ENCODE peak calls at places on chromosomes 7 and 10, in five cellular contexts. I is fibroblast of the conjunctiva, A is GM23248, K is iPS DF 19.7, X is SK-N-SH. V is an unnamed sample.

GRCh38 chr10:38054361-38054797 is 39.8 kb upstream of the ZNF37A start:
- DNase-seq in X (no peak), A (peak), I (peak), K (no peak), V (no peak)

GRCh38 chr10:12566161-12567115 is 217.1 kb downstream of the CAMK1D start:
- DNase-seq in A (peak), K (no peak), X (no peak), I (peak), V (no peak)

GRCh38 chr7:28926871-28927597 is 31.1 kb downstream of the TRIL start:
- DNase-seq in K (peak), A (peak), X (peak), I (peak), V (no peak)

GRCh38 chr10:118870467-118871243 is 115.9 kb upstream of the CACUL1 start:
- DNase-seq in I (peak), A (peak), K (peak), X (peak), V (no peak)

GRCh38 chr7:5702876-5703571 is 78.4 kb downstream of the RNF216 start:
- DNase-seq in X (no peak), K (no peak), A (peak), I (no peak), V (no peak)

GRCh38 chr7:45718464-45719330 is 144.5 kb downstream of the ADCY1 start:
- DNase-seq in A (no peak), X (no peak), K (no peak), I (no peak), V (no peak)

GRCh38 chr10:68135362-68135761 is 26.1 kb downstream of the MYPN start:
- DNase-seq in A (peak), X (no peak), I (peak), K (no peak), V (no peak)

GRCh38 chr7:32573110-32573687 is 77.9 kb downstream of the AVL9 start:
- DNase-seq in I (no peak), K (no peak), A (no peak), X (no peak), V (no peak)

GRCh38 chr10:132461103-132461682 is 64.2 kb downstream of the PWWP2B start:
- DNase-seq in A (no peak), X (no peak), I (no peak), K (no peak), V (no peak)

GRCh38 chr7:40584667-40585433 is 450.0 kb downstream of the SUGCT start:
- DNase-seq in K (no peak), I (no peak), A (peak), X (no peak), V (no peak)

GRCh38 chr7:89503281-89503680 is 651.0 kb upstream of the STEAP1 start:
- DNase-seq in K (no peak), A (no peak), X (no peak), I (no peak), V (no peak)

GRCh38 chr7:135337506-135337905 is 103.9 kb downstream of the STRA8 start:
- DNase-seq in A (no peak), I (no peak), X (no peak), K (no peak), V (no peak)

GRCh38 chr10:87089746-87090145 is 4.9 kb downstream of the GLUD1 start:
- DNase-seq in X (no peak), I (no peak), A (no peak), K (no peak), V (no peak)

GRCh38 chr10:90997670-90998069 is 76.8 kb upstream of the ANKRD1 start:
- DNase-seq in A (no peak), K (no peak), X (peak), I (no peak), V (no peak)

GRCh38 chr7:39526676-39527075 is 39.5 kb upstream of the YAE1 start:
- DNase-seq in X (no peak), I (no peak), K (no peak), A (no peak), V (no peak)

GRCh38 chr10:108249940-108250339 is 1085.4 kb upstream of the SORCS1 start:
- DNase-seq in A (no peak), I (no peak), X (no peak), K (no peak), V (no peak)

GRCh38 chr7:74371381-74372059 is 82.2 kb upstream of the GTF2IRD1 start:
- DNase-seq in X (no peak), K (no peak), I (no peak), A (no peak), V (no peak)

GRCh38 chr7:130491841-130492518 is at the start of gene MEST:
- DNase-seq in A (peak), I (no peak), K (no peak), X (peak), V (no peak)

GRCh38 chr10:70481831-70482530 is 3.4 kb downstream of the PALD1 start:
- DNase-seq in I (no peak), A (no peak), K (no peak), X (no peak), V (no peak)

GRCh38 chr7:128150223-128150622 is 90.9 kb upstream of the LEP start:
- DNase-seq in A (no peak), K (no peak), X (no peak), I (no peak), V (no peak)

GRCh38 chr10:77949167-77949566 is 22.6 kb upstream of the DLG5 start:
- DNase-seq in K (peak), A (peak), I (no peak), X (no peak), V (peak)

GRCh38 chr7:72152171-72153131 is 259.7 kb downstream of the CALN1 start:
- DNase-seq in X (no peak), A (no peak), K (no peak), I (no peak), V (no peak)

GRCh38 chr10:126229701-126230100 is 158.6 kb downstream of the ADAM12 start:
- DNase-seq in A (no peak), I (no peak), X (peak), K (no peak), V (no peak)

GRCh38 chr7:101690061-101690460 is 61.0 kb upstream of the MYL10 start:
- DNase-seq in I (no peak), X (no peak), K (no peak), A (peak), V (no peak)

GRCh38 chr7:142557971-142558582 is 191.2 kb upstream of the PRSS1 start:
- DNase-seq in X (peak), K (no peak), A (peak), I (peak), V (peak)

GRCh38 chr7:2248984-2249694 is 7.1 kb downstream of the NUDT1 start:
- DNase-seq in X (peak), A (peak), K (no peak), I (peak), V (no peak)

GRCh38 chr10:113283189-113283588 is 269.7 kb upstream of the HABP2 start:
- DNase-seq in K (no peak), X (no peak), I (no peak), A (peak), V (no peak)

GRCh38 chr10:80454526-80455460 is 683 bp downstream of the TSPAN14 start:
- DNase-seq in A (peak), I (no peak), X (peak), K (no peak), V (no peak)

GRCh38 chr10:79140083-79140793 is 71.5 kb downstream of the ZMIZ1 start:
- DNase-seq in I (no peak), K (no peak), A (no peak), X (no peak), V (no peak)

GRCh38 chr7:41747951-41748350 is 45.1 kb upstream of the INHBA start:
- DNase-seq in I (no peak), K (no peak), A (no peak), X (no peak), V (no peak)

GRCh38 chr10:64846706-64847105 is 1325.5 kb downstream of the REEP3 start:
- DNase-seq in I (peak), X (peak), A (no peak), K (no peak), V (no peak)

GRCh38 chr10:6173203-6173602 is 29.5 kb upstream of the PFKFB3 start:
- DNase-seq in K (no peak), X (no peak), I (no peak), A (no peak), V (no peak)

GRCh38 chr10:120685136-120685535 is 166.0 kb upstream of the WDR11 start:
- DNase-seq in K (no peak), X (no peak), A (no peak), I (no peak), V (no peak)